ENCODE peak calls at places on chromosomes 3 and 15, in seven cellular contexts. V is EH; K is left cardiac atrium; U is ACHN; N is psoas muscle; E is activated CD8-positive, alpha-beta memory T cell treated with anti-CD3 and anti-CD28 coated beads for 1 hour; T is MM.1S. A is an unnamed sample.

GRCh38 chr3:174016186-174016585 is 618.6 kb downstream of the NLGN1 start:
- DNase-seq in E (no peak), K (no peak), U (peak), T (no peak), N (no peak), V (peak), A (no peak)

GRCh38 chr15:68042156-68042854 is 11.8 kb upstream of the PIAS1 start:
- DNase-seq in N (no peak), E (no peak), U (no peak), K (no peak), T (no peak), V (no peak), A (no peak)

GRCh38 chr3:23461069-23461468 is 257.9 kb downstream of the UBE2E2 start:
- DNase-seq in E (no peak), V (no peak), N (no peak), T (no peak), K (no peak), U (no peak), A (no peak)

GRCh38 chr3:65060904-65061303 is 373.1 kb upstream of the ADAMTS9 start:
- DNase-seq in U (no peak), T (no peak), E (no peak), K (no peak), V (no peak), N (no peak), A (no peak)

GRCh38 chr3:186599142-186599784 is 13.6 kb upstream of the AHSG start:
- DNase-seq in T (no peak), K (no peak), V (no peak), N (no peak), E (no peak), U (peak), A (no peak)

GRCh38 chr3:77320514-77320913 is 280.6 kb downstream of the ROBO2 start:
- DNase-seq in E (no peak), U (peak), N (no peak), V (peak), T (peak), K (no peak), A (no peak)

GRCh38 chr3:101722394-101723173 is 1.8 kb upstream of the CEP97 start:
- DNase-seq in N (no peak), E (no peak), K (no peak), U (no peak), V (no peak), T (peak), A (peak)

GRCh38 chr15:72198410-72199270 is 1.1 kb upstream of the GRAMD2A start:
- DNase-seq in N (no peak), T (no peak), K (no peak), V (no peak), U (no peak), E (no peak), A (no peak)

GRCh38 chr3:49198161-49198560 is 26.8 kb downstream of the KLHDC8B start:
- DNase-seq in U (no peak), K (no peak), V (no peak), N (no peak), T (no peak), E (no peak), A (no peak)

GRCh38 chr3:13553686-13554085 is 4.8 kb downstream of the FBLN2 start:
- DNase-seq in T (no peak), E (no peak), V (no peak), U (no peak), N (no peak), K (peak), A (no peak)

GRCh38 chr3:40996382-40996781 is 202.9 kb upstream of the CTNNB1 start:
- DNase-seq in N (no peak), T (no peak), E (no peak), V (no peak), U (no peak), K (no peak), A (no peak)

GRCh38 chr3:142106536-142106935 is 42.8 kb downstream of the TFDP2 start:
- DNase-seq in V (no peak), N (no peak), U (no peak), T (no peak), K (no peak), E (no peak), A (no peak)

GRCh38 chr15:42137461-42138261 is 18.8 kb downstream of the PLA2G4F start:
- DNase-seq in E (no peak), U (peak), T (peak), K (no peak), V (peak), N (no peak), A (peak)

GRCh38 chr3:10396931-10397330 is 76.0 kb upstream of the SEC13 start:
- DNase-seq in K (no peak), V (no peak), T (peak), U (no peak), E (no peak), N (no peak), A (no peak)

GRCh38 chr3:49657208-49657915 is 16.8 kb upstream of the APEH start:
- DNase-seq in K (no peak), E (no peak), T (no peak), U (no peak), V (no peak), N (no peak), A (no peak)

GRCh38 chr3:41117398-41117870 is 81.9 kb upstream of the CTNNB1 start:
- DNase-seq in N (peak), U (peak), V (peak), E (peak), T (peak), K (peak), A (peak)

GRCh38 chr3:111668912-111669488 is 73.9 kb upstream of the ZBED2 start:
- DNase-seq in N (no peak), E (no peak), T (peak), K (no peak), V (peak), U (peak), A (no peak)

GRCh38 chr3:184780981-184781515 is 30.9 kb upstream of the VPS8 start:
- DNase-seq in N (no peak), T (no peak), U (no peak), K (no peak), E (no peak), V (peak), A (no peak)

GRCh38 chr3:117407317-117407716 is 697.7 kb downstream of the TUSC7 start:
- DNase-seq in U (peak), E (no peak), N (no peak), T (peak), V (peak), K (no peak), A (no peak)

GRCh38 chr3:39506863-39507262 is 39.4 kb downstream of the MOBP start:
- DNase-seq in N (no peak), V (no peak), E (no peak), T (no peak), U (no peak), K (no peak), A (no peak)

GRCh38 chr3:50559702-50560101 is 7.8 kb downstream of the C3orf18 start:
- DNase-seq in U (no peak), T (no peak), N (no peak), K (no peak), V (peak), E (no peak), A (no peak)

A was measured in activated CD4-positive, alpha-beta memory T cell treated with anti-CD3 and anti-CD28 coated beads for 36 hours.